ENCODE peak calls at places on chromosomes 2 and 18, in ten cellular contexts. X is lower lobe of right lung; S is GM10248; P is bronchial epithelial cell; M is activated CD8-positive, alpha-beta T cell treated with anti-CD3 and anti-CD28 coated beads for 36 hours; V is CD4-positive, alpha-beta T cell; Q is H1; Z is upper lobe of left lung; C is AG04449; J is kidney. H is an unnamed sample.

GRCh38 chr18:8084160-8084559 is 517.0 kb downstream of the PTPRM start:
- DNase-seq in Z (no peak), Q (peak), P (peak), C (no peak), M (peak), S (no peak), J (no peak), X (no peak), V (no peak), H (no peak)

GRCh38 chr2:226159875-226160479 is 639.6 kb downstream of the IRS1 start:
- DNase-seq in S (no peak), Q (no peak), M (no peak), P (no peak), C (no peak), Z (no peak), V (no peak), J (no peak), X (no peak), H (no peak)

GRCh38 chr2:127398239-127398590 is 10.4 kb upstream of the MAP3K2 start:
- DNase-seq in C (peak), Q (no peak), V (no peak), P (peak), J (peak), Z (peak), M (peak), S (peak), X (peak), H (peak)

GRCh38 chr18:3851159-3851558 is 401.2 kb downstream of the TGIF1 start:
- DNase-seq in Z (no peak), V (no peak), X (no peak), C (no peak), M (no peak), J (no peak), S (no peak), P (peak), Q (no peak), H (no peak)

GRCh38 chr18:64201781-64202180 is 52.9 kb upstream of the LINC00305 start:
- DNase-seq in P (no peak), S (no peak), Z (no peak), Q (no peak), V (no peak), M (no peak), X (no peak), J (no peak), C (no peak), H (no peak)

GRCh38 chr2:27627963-27628766 is 647 bp downstream of the CCDC121 start:
- DNase-seq in Q (no peak), S (no peak), M (peak), X (no peak), J (no peak), C (peak), Z (peak), P (peak), V (no peak), H (no peak)

GRCh38 chr2:113406114-113406513 is 31.4 kb upstream of the ZNG1B start:
- DNase-seq in M (no peak), X (no peak), P (no peak), S (no peak), Z (no peak), C (no peak), J (peak), V (no peak), Q (peak), H (no peak)

GRCh38 chr18:43620936-43621335 is 343.6 kb upstream of the SYT4 start:
- DNase-seq in S (peak), J (no peak), M (no peak), Q (no peak), V (no peak), P (peak), C (no peak), X (no peak), Z (no peak), H (no peak)

GRCh38 chr2:201987426-201987825 is 46.2 kb upstream of the FZD7 start:
- DNase-seq in V (no peak), Q (no peak), J (no peak), X (no peak), S (no peak), C (no peak), M (no peak), Z (no peak), P (no peak), H (no peak)

GRCh38 chr2:174667461-174667860 is 69.9 kb upstream of the WIPF1 start:
- DNase-seq in P (no peak), M (no peak), V (no peak), X (no peak), C (no peak), J (no peak), Z (peak), Q (no peak), S (no peak), H (no peak)

GRCh38 chr2:55519908-55520885 is 679 bp downstream of the CFAP36 start:
- DNase-seq in M (peak), C (no peak), V (peak), Q (no peak), X (no peak), Z (peak), P (peak), S (peak), J (peak), H (no peak)

GRCh38 chr2:101096619-101097142 is 54.5 kb downstream of the TBC1D8 start:
- DNase-seq in Z (no peak), M (no peak), X (no peak), Q (no peak), C (no peak), J (no peak), S (no peak), V (no peak), P (no peak), H (no peak)

GRCh38 chr2:50392185-50392584 is 639.7 kb downstream of the NRXN1 start:
- DNase-seq in P (no peak), V (no peak), C (no peak), Z (no peak), X (no peak), Q (no peak), M (no peak), S (no peak), J (no peak), H (no peak)

GRCh38 chr18:74228312-74228711 is 63.5 kb downstream of the CYB5A start:
- DNase-seq in X (no peak), V (no peak), Z (no peak), Q (no peak), S (no peak), P (peak), J (no peak), M (no peak), C (no peak), H (no peak)

GRCh38 chr2:129831018-129831417 is 148.4 kb upstream of the RAB6C start:
- DNase-seq in J (no peak), M (no peak), S (no peak), P (no peak), Q (no peak), Z (no peak), X (no peak), C (no peak), V (no peak), H (no peak)

GRCh38 chr2:11056614-11057013 is 98.7 kb upstream of the SLC66A3 start:
- DNase-seq in S (no peak), Z (no peak), C (peak), M (no peak), J (no peak), X (no peak), P (peak), Q (no peak), V (no peak), H (peak)

GRCh38 chr2:127220102-127220806 is at the start of gene CYP27C1:
- DNase-seq in P (no peak), J (no peak), M (peak), Z (no peak), X (no peak), V (no peak), C (no peak), Q (peak), S (no peak), H (no peak)

GRCh38 chr2:43559391-43560230 is 36.2 kb downstream of the THADA start:
- DNase-seq in J (no peak), C (no peak), V (no peak), Z (no peak), S (peak), Q (no peak), X (no peak), M (peak), P (no peak), H (no peak)

GRCh38 chr2:231034291-231034882 is 2.9 kb upstream of the C2orf72 start:
- DNase-seq in V (no peak), Q (no peak), M (no peak), P (no peak), J (no peak), X (no peak), C (no peak), S (no peak), Z (no peak), H (no peak)

GRCh38 chr2:112255875-112256274 is 1.0 kb upstream of the ZC3H8 start:
- DNase-seq in P (no peak), J (no peak), V (no peak), X (no peak), Q (no peak), M (no peak), S (no peak), C (no peak), Z (no peak), H (no peak)

GRCh38 chr2:112257575-112257974 is 2.7 kb upstream of the ZC3H8 start:
- DNase-seq in X (no peak), C (no peak), P (peak), M (no peak), V (no peak), S (no peak), J (no peak), Q (no peak), Z (no peak), H (no peak)

GRCh38 chr2:112253261-112253807 is 1.5 kb downstream of the ZC3H8 start:
- DNase-seq in P (no peak), Q (no peak), J (no peak), Z (no peak), S (no peak), M (no peak), X (no peak), C (no peak), V (no peak), H (no peak)

GRCh38 chr2:112256654-112257053 is 1.8 kb upstream of the ZC3H8 start:
- DNase-seq in X (no peak), V (no peak), Q (no peak), J (no peak), C (no peak), S (no peak), Z (no peak), P (no peak), M (no peak), H (no peak)

GRCh38 chr2:112254466-112255240 is at the start of gene ZC3H8:
- DNase-seq in M (peak), P (peak), J (peak), C (no peak), Q (peak), X (peak), Z (peak), S (peak), V (peak), H (peak)
- TF ChIP-seq CTCF in M (no peak), P (no peak), J (no peak), C (peak), Q (no peak), X (no peak), Z (no peak), S (peak), V (no peak), H (no peak)

GRCh38 chr18:32674491-32674890 is 98.3 kb downstream of the KLHL14 start:
- DNase-seq in S (no peak), X (no peak), J (no peak), Z (no peak), V (no peak), M (no peak), P (peak), Q (no peak), C (no peak), H (no peak)
- TF ChIP-seq CTCF in S (no peak), X (no peak), J (peak), Z (no peak), V (no peak), M (no peak), P (peak), Q (peak), C (no peak), H (no peak)

GRCh38 chr2:133526468-133526769 is 41.8 kb downstream of the NCKAP5 start:
- DNase-seq in J (no peak), M (no peak), P (no peak), V (no peak), X (no peak), S (no peak), Q (no peak), Z (no peak), C (no peak), H (no peak)
- TF ChIP-seq CTCF in J (no peak), M (no peak), P (no peak), V (no peak), X (no peak), S (no peak), Q (no peak), Z (no peak), C (no peak), H (no peak)

GRCh38 chr18:39805218-39805617 is 2149.8 kb upstream of the PIK3C3 start:
- DNase-seq in P (no peak), Z (no peak), X (no peak), M (no peak), Q (no peak), C (no peak), V (no peak), J (no peak), S (no peak), H (no peak)

GRCh38 chr18:39802648-39803229 is 2152.3 kb upstream of the PIK3C3 start:
- DNase-seq in X (no peak), M (no peak), Q (no peak), J (no peak), Z (no peak), V (no peak), C (no peak), P (no peak), S (no peak), H (no peak)

GRCh38 chr18:39801010-39801409 is 2154.0 kb upstream of the PIK3C3 start:
- DNase-seq in S (no peak), P (no peak), X (no peak), Z (no peak), V (no peak), J (no peak), C (no peak), Q (no peak), M (no peak), H (no peak)

GRCh38 chr18:39801848-39802247 is 2153.2 kb upstream of the PIK3C3 start:
- DNase-seq in M (no peak), Z (no peak), X (no peak), J (no peak), P (no peak), S (no peak), Q (no peak), C (no peak), V (no peak), H (no peak)

GRCh38 chr18:39806519-39806918 is 2148.5 kb upstream of the PIK3C3 start:
- DNase-seq in V (no peak), C (no peak), S (no peak), Q (no peak), Z (no peak), P (peak), J (no peak), M (no peak), X (no peak), H (no peak)
- TF ChIP-seq CTCF in V (no peak), C (no peak), S (no peak), Q (no peak), Z (no peak), P (no peak), J (no peak), M (no peak), X (no peak), H (no peak)

GRCh38 chr18:27298215-27298804 is 113.2 kb upstream of the CHST9 start:
- DNase-seq in X (no peak), J (no peak), Q (no peak), S (no peak), V (no peak), P (peak), M (no peak), Z (no peak), C (no peak), H (no peak)
- TF ChIP-seq CTCF in X (no peak), J (peak), Q (peak), S (no peak), V (no peak), P (peak), M (no peak), Z (no peak), C (no peak), H (no peak)

GRCh38 chr2:20674974-20675679 is 8.2 kb downstream of the GDF7 start:
- DNase-seq in M (no peak), V (no peak), C (peak), P (peak), J (peak), X (no peak), Q (no peak), S (no peak), Z (no peak), H (no peak)

GRCh38 chr2:20674309-20674965 is 7.5 kb downstream of the GDF7 start:
- DNase-seq in M (no peak), V (no peak), Z (no peak), J (no peak), X (no peak), S (no peak), P (no peak), Q (no peak), C (no peak), H (no peak)

GRCh38 chr2:20677301-20678176 is 10.6 kb downstream of the GDF7 start:
- DNase-seq in Q (no peak), V (no peak), P (no peak), J (no peak), X (no peak), M (no peak), C (no peak), Z (no peak), S (no peak), H (no peak)

GRCh38 chr2:20676353-20677215 is 9.6 kb downstream of the GDF7 start:
- DNase-seq in X (no peak), Z (no peak), S (no peak), V (no peak), M (no peak), C (no peak), Q (no peak), J (no peak), P (peak), H (no peak)

DNA sequence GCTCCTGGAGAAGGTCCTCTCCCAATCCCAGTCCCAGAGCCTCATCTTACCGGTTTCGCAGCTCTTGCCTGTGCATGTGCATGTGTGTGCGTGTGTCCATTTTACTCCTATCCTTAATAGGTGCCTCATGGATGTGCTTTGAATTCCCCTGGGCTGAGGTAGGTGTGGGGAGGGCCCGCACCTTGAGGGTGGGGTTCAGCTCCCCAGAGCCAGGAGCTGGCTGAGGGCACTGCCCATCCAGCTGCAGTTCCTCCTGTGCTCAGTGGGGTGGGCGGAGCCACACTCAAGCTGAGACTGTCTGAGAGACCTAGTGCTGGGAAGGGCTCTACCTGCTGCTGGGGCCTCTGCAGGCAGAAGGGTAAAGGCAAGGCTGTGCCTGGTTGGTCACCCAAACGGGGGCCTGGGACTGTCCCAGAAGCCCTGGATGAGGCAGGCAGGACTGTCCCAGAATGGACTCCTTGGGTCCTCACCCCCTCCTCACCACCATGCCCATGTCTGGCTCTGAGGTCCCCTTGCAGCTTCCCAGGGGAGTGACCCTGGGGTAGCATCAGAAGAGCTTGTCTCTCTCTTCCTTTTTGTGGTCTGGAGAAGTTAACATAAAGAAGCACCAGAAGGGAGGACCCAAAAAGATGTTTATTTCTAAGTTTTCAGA is 8.9 kb downstream of the GDF7 start:
- DNase-seq in V (no peak), P (peak), X (no peak), S (no peak), Z (no peak), C (no peak), Q (peak), J (peak), M (peak), H (no peak)
- TF ChIP-seq CTCF in V (no peak), P (no peak), X (no peak), S (no peak), Z (no peak), C (no peak), Q (no peak), J (no peak), M (no peak), H (no peak)

GRCh38 chr2:241257419-241258032 is 57.9 kb downstream of the HDLBP start:
- DNase-seq in M (no peak), S (no peak), P (no peak), J (no peak), Q (no peak), V (no peak), C (no peak), X (no peak), Z (no peak), H (no peak)
- TF ChIP-seq CTCF in M (peak), S (peak), P (no peak), J (no peak), Q (no peak), V (peak), C (no peak), X (no peak), Z (no peak), H (no peak)